ENCODE peak calls at places on chromosomes 2 and 18, in six cellular contexts. N is WTC11; Y is ELR; Q is stimulated activated CD4-positive, alpha-beta T cell treated with anti-CD3 and anti-CD28 coated beads, Interleukin-1b, Interleukin-23, amount 100 ng/mL, for 1 hour; E is psoas muscle; L is progenitor cell of endocrine pancreas. U is an unnamed sample.

GRCh38 chr2:12059616-12060441 is 313.4 kb downstream of the LPIN1 start:
- DNase-seq in N (no peak), Y (peak), Q (no peak), E (no peak), L (no peak), U (no peak)

GRCh38 chr2:108870069-108870644 is 83.6 kb downstream of the CCDC138 start:
- DNase-seq in N (no peak), Y (no peak), Q (no peak), E (no peak), L (no peak), U (no peak)

GRCh38 chr2:44524347-44524926 is 162.7 kb downstream of the CAMKMT start:
- DNase-seq in N (no peak), Y (no peak), Q (no peak), E (no peak), L (no peak), U (no peak)

GRCh38 chr2:203225423-203226039 is 13.3 kb upstream of the CYP20A1 start:
- DNase-seq in N (peak), Y (peak), Q (no peak), E (no peak), L (no peak), U (no peak)

GRCh38 chr2:189393440-189394111 is 47.7 kb upstream of the WDR75 start:
- DNase-seq in N (no peak), Y (peak), Q (no peak), E (no peak), L (no peak), U (no peak)

GRCh38 chr2:241879326-241879725 is 9.8 kb downstream of the RTP5 start:
- DNase-seq in N (no peak), Y (no peak), Q (no peak), E (no peak), L (no peak), U (no peak)

GRCh38 chr2:154532004-154532403 is 166.5 kb upstream of the KCNJ3 start:
- DNase-seq in N (no peak), Y (no peak), Q (no peak), E (no peak), L (no peak), U (no peak)

GRCh38 chr2:3483986-3484960 is 35.1 kb downstream of the ADI1 start:
- DNase-seq in N (no peak), Y (no peak), Q (no peak), E (peak), L (no peak), U (no peak)

GRCh38 chr2:64268330-64268729 is 124.1 kb upstream of the PELI1 start:
- DNase-seq in N (no peak), Y (peak), Q (no peak), E (no peak), L (no peak), U (no peak)

GRCh38 chr2:189258604-189259003 is 79.0 kb upstream of the COL5A2 start:
- DNase-seq in N (no peak), Y (no peak), Q (no peak), E (no peak), L (no peak), U (no peak)

GRCh38 chr2:239055756-239056493 is 208.0 kb downstream of the TWIST2 start:
- DNase-seq in N (no peak), Y (peak), Q (no peak), E (peak), L (no peak), U (no peak)

GRCh38 chr18:3177902-3178687 is 41.7 kb downstream of the MYOM1 start:
- DNase-seq in N (no peak), Y (no peak), Q (no peak), E (no peak), L (no peak), U (no peak)

GRCh38 chr18:74489631-74490030 is 6.5 kb upstream of the CNDP2 start:
- DNase-seq in N (no peak), Y (peak), Q (no peak), E (no peak), L (no peak), U (no peak)

GRCh38 chr2:200172944-200173481 is 133.5 kb upstream of the SPATS2L start:
- DNase-seq in N (no peak), Y (peak), Q (no peak), E (no peak), L (no peak), U (no peak)

GRCh38 chr18:26088482-26088881 is 1.9 kb downstream of the SS18 start:
- DNase-seq in N (no peak), Y (peak), Q (no peak), E (no peak), L (no peak), U (no peak)

GRCh38 chr2:238911376-238912227 is 63.7 kb downstream of the TWIST2 start:
- DNase-seq in N (no peak), Y (no peak), Q (no peak), E (no peak), L (no peak), U (no peak)

GRCh38 chr2:61889212-61889956 is 928 bp upstream of the CCT4 start:
- DNase-seq in N (no peak), Y (no peak), Q (no peak), E (peak), L (no peak), U (no peak)

GRCh38 chr2:174120346-174120745 is 128.0 kb downstream of the OLA1 start:
- DNase-seq in N (no peak), Y (peak), Q (no peak), E (no peak), L (no peak), U (no peak)

GRCh38 chr2:10009271-10009810 is 34.0 kb upstream of the KLF11 start:
- DNase-seq in N (no peak), Y (no peak), Q (no peak), E (no peak), L (no peak), U (no peak)

GRCh38 chr2:63064661-63065060 is 14.0 kb downstream of the OTX1 start:
- DNase-seq in N (no peak), Y (no peak), Q (no peak), E (no peak), L (no peak), U (no peak)

GRCh38 chr2:34627003-34627402 is 1027.9 kb upstream of the FAM98A start:
- DNase-seq in N (no peak), Y (no peak), Q (no peak), E (no peak), L (no peak), U (no peak)

GRCh38 chr2:30147196-30147714 is 448 bp downstream of the YPEL5 start:
- DNase-seq in N (peak), Y (peak), Q (no peak), E (no peak), L (peak), U (no peak)

GRCh38 chr2:191748528-191749180 is 70.7 kb downstream of the NABP1 start:
- DNase-seq in N (no peak), Y (peak), Q (no peak), E (no peak), L (no peak), U (no peak)

GRCh38 chr2:26595146-26595545 is 46.0 kb downstream of the CIB4 start:
- DNase-seq in N (peak), Y (no peak), Q (no peak), E (no peak), L (no peak), U (no peak)

GRCh38 chr2:138777996-138778395 is 2.2 kb downstream of the NXPH2 start:
- DNase-seq in N (peak), Y (peak), Q (no peak), E (no peak), L (no peak), U (no peak)

GRCh38 chr2:111702119-111702808 is 181.7 kb downstream of the ANAPC1 start:
- DNase-seq in N (peak), Y (peak), Q (peak), E (peak), L (peak), U (no peak)

GRCh38 chr2:73827018-73827417 is 1.7 kb upstream of the STAMBP start:
- DNase-seq in N (no peak), Y (peak), Q (no peak), E (no peak), L (no peak), U (no peak)

GRCh38 chr2:228735697-228736096 is 535.4 kb downstream of the PID1 start:
- DNase-seq in N (no peak), Y (no peak), Q (no peak), E (no peak), L (no peak), U (no peak)

GRCh38 chr18:3448845-3449701 is 899 bp upstream of the TGIF1 start:
- DNase-seq in N (peak), Y (peak), Q (peak), E (peak), L (peak), U (no peak)

GRCh38 chr2:157611726-157612125 is 16.9 kb downstream of the ACVR1C start:
- DNase-seq in N (no peak), Y (no peak), Q (no peak), E (no peak), L (no peak), U (no peak)

GRCh38 chr2:1736997-1737480 is 7.3 kb downstream of the PXDN start:
- DNase-seq in N (no peak), Y (peak), Q (no peak), E (no peak), L (no peak), U (no peak)

GRCh38 chr2:236449167-236449586 is 120.4 kb upstream of the ACKR3 start:
- DNase-seq in N (no peak), Y (no peak), Q (no peak), E (no peak), L (no peak), U (no peak)

GRCh38 chr18:22726469-22726868 is 206.7 kb upstream of the RBBP8 start:
- DNase-seq in N (no peak), Y (no peak), Q (no peak), E (no peak), L (no peak), U (no peak)

GRCh38 chr2:235618039-235618438 is 124.2 kb downstream of the AGAP1 start:
- DNase-seq in N (no peak), Y (peak), Q (no peak), E (no peak), L (no peak), U (no peak)

GRCh38 chr2:56474412-56475158 is 290.8 kb downstream of the CCDC85A start:
- DNase-seq in N (no peak), Y (peak), Q (no peak), E (no peak), L (no peak), U (no peak)

GRCh38 chr2:60385648-60386047 is 167.8 kb downstream of the BCL11A start:
- DNase-seq in N (no peak), Y (peak), Q (no peak), E (no peak), L (no peak), U (no peak)

GRCh38 chr18:72086421-72086820 is 457.7 kb downstream of the CBLN2 start:
- DNase-seq in N (no peak), Y (peak), Q (no peak), E (no peak), L (no peak), U (no peak)

GRCh38 chr18:46481048-46481846 is 175.8 kb downstream of the LOXHD1 start:
- DNase-seq in N (peak), Y (peak), Q (peak), E (no peak), L (peak), U (no peak)

GRCh38 chr2:233707979-233708644 is 4.6 kb upstream of the UGT1A5 start:
- DNase-seq in N (no peak), Y (peak), Q (no peak), E (no peak), L (no peak), U (no peak)